ENCODE peak calls at places on chromosomes 6 and 20, in ten cellular contexts. S is H7; O is K562; Y is endothelial cell of umbilical vein; Q is psoas muscle; C is HCT116; G is cardiac muscle cell; L is CD8-positive, alpha-beta memory T cell; V is lung; J is SJSA1. T is an unnamed sample.
A peak's percentile ranks its signal among the peaks of the same experiment; 100 is the strongest.

GRCh38 chr6:24982231-24982630 is 46.5 kb upstream of the RIPOR2 start:
- DNase-seq in S (no peak), O (no peak), Y (no peak), Q (no peak), C (no peak), G (peak; percentile 21), L (no peak), V (no peak), J (peak; percentile 36), T (no peak)

GRCh38 chr20:55253765-55254164 is 751.6 kb downstream of the CBLN4 start:
- DNase-seq in S (no peak), O (no peak), Y (no peak), Q (no peak), C (no peak), G (peak; percentile 1), L (no peak), V (no peak), J (no peak), T (no peak)

GRCh38 chr6:118333772-118334171 is 214.3 kb upstream of the PLN start:
- DNase-seq in S (no peak), O (no peak), Y (no peak), Q (no peak), C (no peak), G (no peak), L (no peak), V (no peak), J (no peak), T (no peak)

GRCh38 chr6:38336922-38337321 is 302.8 kb downstream of the BTBD9 start:
- DNase-seq in S (no peak), O (no peak), Y (no peak), Q (no peak), C (no peak), G (no peak), L (no peak), V (no peak), J (no peak), T (no peak)

GRCh38 chr6:150770631-150771030 is 94.9 kb upstream of the MTHFD1L start:
- DNase-seq in S (no peak), O (no peak), Y (no peak), Q (no peak), C (no peak), G (peak; percentile 66), L (no peak), V (no peak), J (no peak), T (no peak)

GRCh38 chr6:25360611-25361010 is 81.4 kb downstream of the CARMIL1 start:
- DNase-seq in S (no peak), O (no peak), Y (no peak), Q (no peak), C (no peak), G (peak; percentile 75), L (no peak), V (no peak), J (no peak), T (no peak)

GRCh38 chr6:11085758-11086435 is 7.7 kb upstream of the SMIM13 start:
- DNase-seq in S (no peak), O (no peak), Y (no peak), Q (no peak), C (no peak), G (peak; percentile 85), L (no peak), V (no peak), J (peak; percentile 60), T (no peak)

GRCh38 chr6:33975631-33976424 is 170.1 kb downstream of the GRM4 start:
- DNase-seq in S (peak; percentile 89), O (no peak), Y (no peak), Q (no peak), C (no peak), G (no peak), L (no peak), V (no peak), J (no peak), T (no peak)

GRCh38 chr20:46088409-46089075 is 1.2 kb downstream of the NCOA5 start:
- DNase-seq in S (no peak), O (peak; percentile 20), Y (peak; percentile 28), Q (no peak), C (no peak), G (peak; percentile 34), L (no peak), V (no peak), J (peak; percentile 24), T (peak; percentile 40)

GRCh38 chr6:9412951-9413559 is 977.7 kb upstream of the SLC35B3 start:
- DNase-seq in S (peak; percentile 19), O (peak; percentile 17), Y (no peak), Q (no peak), C (peak; percentile 34), G (peak; percentile 12), L (no peak), V (no peak), J (no peak), T (peak; percentile 57)

GRCh38 chr6:44411141-44411540 is 23.6 kb downstream of the CDC5L start:
- DNase-seq in S (no peak), O (no peak), Y (peak; percentile 57), Q (no peak), C (no peak), G (no peak), L (no peak), V (no peak), J (no peak), T (no peak)

GRCh38 chr6:44415424-44415823 is 27.9 kb downstream of the CDC5L start:
- DNase-seq in S (no peak), O (peak; percentile 37), Y (peak; percentile 21), Q (no peak), C (no peak), G (no peak), L (no peak), V (no peak), J (no peak), T (no peak)

GRCh38 chr6:44410363-44410762 is 22.9 kb downstream of the CDC5L start:
- DNase-seq in S (no peak), O (no peak), Y (no peak), Q (no peak), C (no peak), G (no peak), L (no peak), V (no peak), J (no peak), T (no peak)

GRCh38 chr6:44416103-44416502 is 28.6 kb downstream of the CDC5L start:
- DNase-seq in S (no peak), O (no peak), Y (peak; percentile 89), Q (no peak), C (no peak), G (peak; percentile 36), L (no peak), V (no peak), J (peak; percentile 6), T (no peak)
- H3K36me3 ChIP-seq in S (peaks cover 7% of the 10 kb centered on the region), O (peaks cover 78% of the 10 kb centered on the region), Y (peaks cover 16% of the 10 kb centered on the region), Q (peaks cover 47% of the 10 kb centered on the region), C (peaks cover 29% of the 10 kb centered on the region), G (peaks cover 16% of the 10 kb centered on the region), L (peaks cover 50% of the 10 kb centered on the region), V (peaks cover 22% of the 10 kb centered on the region), J (peaks cover 74% of the 10 kb centered on the region), T (peaks cover 75% of the 10 kb centered on the region)

GRCh38 chr6:71410681-71411080 is 122.1 kb downstream of the OGFRL1 start:
- DNase-seq in S (no peak), O (no peak), Y (no peak), Q (no peak), C (no peak), G (no peak), L (no peak), V (no peak), J (no peak), T (no peak)
- H3K36me3 ChIP-seq in S (no peaks in the 10 kb centered on the region), O (no peaks in the 10 kb centered on the region), Y (peaks cover 13% of the 10 kb centered on the region), Q (peaks cover 21% of the 10 kb centered on the region), C (no peaks in the 10 kb centered on the region), G (no peaks in the 10 kb centered on the region), L (no peaks in the 10 kb centered on the region), V (peaks cover 6% of the 10 kb centered on the region), J (peaks cover 59% of the 10 kb centered on the region), T (no peaks in the 10 kb centered on the region)

GRCh38 chr6:18245079-18245478 is 19.3 kb downstream of the DEK start:
- DNase-seq in S (no peak), O (no peak), Y (no peak), Q (no peak), C (no peak), G (no peak), L (no peak), V (no peak), J (no peak), T (no peak)

GRCh38 chr6:18247002-18247401 is 17.3 kb downstream of the DEK start:
- DNase-seq in S (no peak), O (no peak), Y (no peak), Q (no peak), C (no peak), G (no peak), L (no peak), V (no peak), J (no peak), T (no peak)

GRCh38 chr6:18244251-18244650 is 20.1 kb downstream of the DEK start:
- DNase-seq in S (no peak), O (no peak), Y (no peak), Q (no peak), C (no peak), G (no peak), L (no peak), V (no peak), J (no peak), T (no peak)

GRCh38 chr6:18246205-18246604 is 18.1 kb downstream of the DEK start:
- DNase-seq in S (no peak), O (no peak), Y (no peak), Q (no peak), C (no peak), G (no peak), L (no peak), V (no peak), J (no peak), T (no peak)

DNA sequence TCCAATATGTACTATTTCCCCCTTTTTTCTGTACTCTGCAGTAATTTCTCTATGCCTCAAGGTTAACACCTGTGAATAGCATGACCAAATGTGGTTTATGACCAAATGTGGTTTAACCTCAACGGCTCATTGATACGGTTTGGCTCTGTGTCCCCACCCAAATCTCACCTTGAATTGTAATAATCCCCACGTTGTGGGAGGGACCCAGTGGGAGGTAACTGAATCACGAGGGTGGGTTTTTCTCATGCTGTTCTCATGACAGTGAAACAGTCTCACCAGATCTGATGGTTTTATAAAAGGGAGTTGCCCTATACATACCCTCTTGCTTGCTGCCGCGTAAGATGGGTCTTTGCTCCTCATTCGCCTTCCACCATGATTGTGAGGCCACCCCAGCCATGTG is 18.7 kb downstream of the DEK start:
- DNase-seq in S (no peak), O (no peak), Y (no peak), Q (no peak), C (no peak), G (no peak), L (no peak), V (no peak), J (no peak), T (no peak)
- H3K36me3 ChIP-seq in S (peaks cover 24% of the 10 kb centered on the region), O (peaks cover 99% of the 10 kb centered on the region), Y (peaks cover 34% of the 10 kb centered on the region), Q (peaks cover 82% of the 10 kb centered on the region), C (peaks cover 61% of the 10 kb centered on the region), G (peaks cover 29% of the 10 kb centered on the region), L (peaks cover 18% of the 10 kb centered on the region), V (peaks cover 9% of the 10 kb centered on the region), J (peaks cover 96% of the 10 kb centered on the region), T (peaks cover 80% of the 10 kb centered on the region)

DNA sequence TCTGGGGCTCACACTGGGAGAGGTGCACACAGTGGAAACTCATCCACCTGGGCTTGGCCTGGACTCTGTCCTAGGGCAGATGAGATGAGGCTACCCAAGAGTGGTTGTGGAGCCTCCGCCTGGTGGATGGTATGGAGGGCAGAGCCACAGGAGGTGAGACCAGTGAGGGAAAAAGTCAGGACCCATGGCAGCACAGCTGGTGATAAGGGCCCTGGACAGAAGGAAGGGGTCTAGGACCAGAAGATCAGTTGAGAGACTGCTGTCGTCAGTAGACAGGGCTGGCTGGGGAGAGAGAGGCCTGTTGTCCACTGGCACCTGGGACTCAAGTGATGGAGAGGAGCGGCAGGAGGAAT is 29.8 kb downstream of the PLCG1 start:
- DNase-seq in S (no peak), O (no peak), Y (no peak), Q (no peak), C (no peak), G (no peak), L (peak; percentile 13), V (no peak), J (no peak), T (no peak)
- H3K36me3 ChIP-seq in S (peaks cover 92% of the 10 kb centered on the region), O (peaks cover 86% of the 10 kb centered on the region), Y (peaks cover 31% of the 10 kb centered on the region), Q (peaks cover 99% of the 10 kb centered on the region), C (peaks cover 5% of the 10 kb centered on the region), G (peaks cover 68% of the 10 kb centered on the region), L (peaks cover 98% of the 10 kb centered on the region), V (peaks cover 83% of the 10 kb centered on the region), J (peaks cover 95% of the 10 kb centered on the region), T (peaks cover 97% of the 10 kb centered on the region)